ENCODE peak calls at places on chromosomes 7 and 10, in four cellular contexts. One of them, this sample, is unnamed.

GRCh38 chr10:103278862-103279298 is 1.9 kb downstream of the INA start:
- DNase-seq in HT-29: peak; percentile 7
- DNase-seq in GM10248: peak; percentile 61
- DNase-seq in mucosa of descending colon: peak; percentile 75
- DNase-seq in this sample: peak; percentile 67

GRCh38 chr7:81616951-81617350 is 152.9 kb downstream of the HGF start:
- DNase-seq in HT-29: no peak
- DNase-seq in GM10248: no peak
- DNase-seq in mucosa of descending colon: no peak
- DNase-seq in this sample: no peak

GRCh38 chr10:110488124-110488681 is 9.5 kb upstream of the DUSP5 start:
- DNase-seq in HT-29: peak; percentile 31
- DNase-seq in GM10248: no peak
- DNase-seq in mucosa of descending colon: no peak
- DNase-seq in this sample: no peak

GRCh38 chr10:1782841-1783240 is 45.5 kb upstream of the ADARB2 start:
- DNase-seq in HT-29: no peak
- DNase-seq in GM10248: no peak
- DNase-seq in mucosa of descending colon: no peak
- DNase-seq in this sample: no peak

GRCh38 chr10:125159486-125159931 is 854 bp downstream of the CTBP2 start:
- DNase-seq in HT-29: no peak
- DNase-seq in GM10248: no peak
- DNase-seq in mucosa of descending colon: peak; percentile 40
- DNase-seq in this sample: peak; percentile 61

GRCh38 chr7:81301815-81302214 is 383.0 kb upstream of the SEMA3C start:
- DNase-seq in HT-29: no peak
- DNase-seq in GM10248: no peak
- DNase-seq in mucosa of descending colon: peak; percentile 84
- DNase-seq in this sample: peak; percentile 71

GRCh38 chr7:18936265-18936664 is 181.2 kb downstream of the TWIST1 start:
- DNase-seq in HT-29: no peak
- DNase-seq in GM10248: no peak
- DNase-seq in mucosa of descending colon: no peak
- DNase-seq in this sample: no peak

GRCh38 chr10:33900591-33900990 is 566.1 kb upstream of the NRP1 start:
- DNase-seq in HT-29: no peak
- DNase-seq in GM10248: no peak
- DNase-seq in mucosa of descending colon: no peak
- DNase-seq in this sample: no peak

GRCh38 chr10:112536663-112537062 is 89.6 kb downstream of the VTI1A start:
- DNase-seq in HT-29: no peak
- DNase-seq in GM10248: no peak
- DNase-seq in mucosa of descending colon: no peak
- DNase-seq in this sample: no peak

GRCh38 chr7:98879198-98879988 is 1.1 kb downstream of the TRRAP start:
- DNase-seq in HT-29: peak; percentile 80
- DNase-seq in GM10248: peak; percentile 78
- DNase-seq in mucosa of descending colon: peak; percentile 66
- DNase-seq in this sample: peak; percentile 60